ENCODE peak calls at places on chromosomes 1 and 21, in six cellular contexts. C is RWPE2, V is SJSA1, Q is vagina, D is astrocyte of the cerebellum, S is fibroblast of lung. X is an unnamed sample.

GRCh38 chr21:36175771-36176565 is 19.3 kb downstream of the DOP1B start:
- DNase-seq in C (no peak), V (no peak), Q (no peak), D (no peak), S (no peak), X (no peak)

GRCh38 chr21:36141513-36141925 is 6.6 kb downstream of the CBR3 start:
- DNase-seq in C (peak; percentile 99), V (peak; percentile 82), Q (peak; percentile 89), D (peak; percentile 68), S (peak; percentile 85), X (peak; percentile 65)

GRCh38 chr1:107139833-107140702 is 771 bp upstream of the NTNG1 start:
- DNase-seq in C (peak; percentile 50), V (no peak), Q (no peak), D (peak; percentile 26), S (peak; percentile 87), X (no peak)

GRCh38 chr1:88985033-88985432 is 7.4 kb downstream of the KYAT3 start:
- DNase-seq in C (peak; percentile 81), V (peak; percentile 61), Q (no peak), D (peak; percentile 89), S (peak; percentile 86), X (peak; percentile 93)

GRCh38 chr1:218426343-218426657 is 81.2 kb downstream of the TGFB2 start:
- DNase-seq in C (no peak), V (no peak), Q (no peak), D (peak; percentile 33), S (peak; percentile 64), X (peak; percentile 74)

GRCh38 chr21:37642493-37642892 is 273.8 kb downstream of the KCNJ6 start:
- DNase-seq in C (no peak), V (no peak), Q (no peak), D (no peak), S (no peak), X (no peak)

GRCh38 chr1:17355898-17356297 is 16.1 kb upstream of the PADI6 start:
- DNase-seq in C (no peak), V (no peak), Q (no peak), D (no peak), S (no peak), X (no peak)

GRCh38 chr21:44741921-44742320 is 30.5 kb upstream of the TSPEAR start:
- DNase-seq in C (no peak), V (no peak), Q (no peak), D (no peak), S (no peak), X (no peak)

DNA sequence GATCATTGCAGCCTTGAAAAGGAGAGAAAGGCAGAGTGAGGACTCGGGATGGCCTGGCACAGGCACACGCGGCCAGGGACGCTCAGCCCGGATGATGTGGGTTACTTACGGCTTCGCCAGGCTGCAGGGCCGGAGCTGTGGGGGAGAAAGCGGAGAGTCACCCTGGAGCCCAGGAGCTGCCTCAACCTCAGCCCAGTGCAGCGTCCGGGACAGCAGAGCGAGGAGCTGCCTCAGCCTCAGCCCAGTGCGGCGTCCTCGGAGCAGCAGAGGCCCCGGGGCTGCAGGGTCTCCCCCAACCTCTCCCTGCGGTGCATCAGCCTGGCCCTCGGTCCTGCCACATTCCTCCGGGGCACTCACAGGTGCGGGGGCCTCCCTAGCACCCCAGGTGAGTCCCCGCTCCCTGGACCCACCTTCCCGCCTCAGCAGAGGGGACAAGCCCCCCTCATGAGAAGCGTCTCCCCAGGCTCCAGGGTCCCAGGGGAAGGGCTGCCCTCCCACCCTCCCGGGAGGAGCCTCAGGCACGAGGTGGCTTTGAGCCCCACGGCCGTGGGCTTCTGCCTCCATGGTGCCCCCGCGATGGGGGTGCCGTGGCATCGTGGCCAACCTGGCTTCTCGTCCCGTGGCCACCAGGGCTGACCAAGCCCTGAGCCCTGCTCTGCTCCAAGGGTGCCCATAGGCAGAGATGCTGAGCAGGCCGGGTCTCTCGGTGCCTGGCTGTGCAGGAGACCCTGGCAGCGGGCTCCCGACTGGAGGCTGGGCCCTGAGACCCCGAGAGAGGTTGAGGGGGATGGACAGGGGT is 10.5 kb upstream of the RNF223 start:
- DNase-seq in C (peak; percentile 66), V (peak; percentile 41), Q (no peak), D (no peak), S (no peak), X (no peak)
- H3K4me3 ChIP-seq in C (no peak overlapping the region), V (no peak overlapping the region), Q (no peak overlapping the region), D (no peak overlapping the region), S (no peak overlapping the region), X (no peak overlapping the region)

GRCh38 chr1:27307851-27308598 is 13.9 kb upstream of the TMEM222 start:
- DNase-seq in C (no peak), V (no peak), Q (no peak), D (no peak), S (no peak), X (no peak)
- H3K4me3 ChIP-seq in C (no peak overlapping the region), V (no peak overlapping the region), Q (no peak overlapping the region), D (no peak overlapping the region), S (no peak overlapping the region), X (no peak overlapping the region)

DNA sequence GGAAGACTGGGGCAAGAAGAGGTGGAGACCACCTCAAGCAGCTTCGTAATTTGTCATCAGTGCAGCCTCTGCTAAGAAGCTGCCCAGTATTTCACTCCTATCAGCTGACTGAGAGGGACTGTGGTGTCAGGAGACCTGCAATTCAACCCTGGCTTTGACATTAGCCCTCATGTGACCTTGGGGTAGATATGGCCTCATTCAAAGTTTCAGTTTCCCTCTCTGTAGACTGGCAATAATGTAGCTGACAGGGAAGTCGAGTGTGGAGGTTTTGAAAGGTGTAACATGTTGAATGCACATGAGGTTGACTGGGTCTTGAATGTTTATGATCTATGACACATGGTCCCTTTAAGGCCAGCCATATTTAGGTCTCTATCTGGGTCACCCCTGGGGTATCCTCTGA is 2.2 kb upstream of the SPRR4 start:
- DNase-seq in C (no peak), V (no peak), Q (peak; percentile 52), D (no peak), S (no peak), X (no peak)
- H3K4me3 ChIP-seq in C (no peak overlapping the region), V (no peak overlapping the region), Q (no peak overlapping the region), D (no peak overlapping the region), S (no peak overlapping the region), X (no peak overlapping the region)

DNA sequence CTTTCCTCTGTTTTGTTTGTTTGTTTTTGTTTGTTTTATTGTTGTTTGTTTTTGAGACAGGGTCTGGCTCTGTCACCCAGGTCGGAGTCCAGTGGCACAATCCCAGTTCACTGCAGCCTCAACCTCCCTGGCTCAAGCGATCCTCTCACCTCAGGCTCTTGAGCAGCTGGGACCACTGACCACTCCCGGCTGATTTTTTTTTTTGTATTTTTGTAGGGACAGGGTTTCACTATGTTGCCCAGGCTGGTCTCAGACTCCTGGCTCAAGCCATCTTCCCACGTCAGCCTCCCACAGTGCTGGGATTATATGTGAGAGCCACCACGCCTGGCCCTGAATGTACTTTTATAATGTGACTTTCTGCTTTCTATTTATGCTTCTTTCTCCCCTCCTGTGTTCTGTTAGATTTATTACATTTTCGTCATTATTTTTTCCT is 5.0 kb upstream of the CALML6 start:
- DNase-seq in C (no peak), V (no peak), Q (no peak), D (no peak), S (no peak), X (no peak)
- H3K4me3 ChIP-seq in C (no peak overlapping the region), V (no peak overlapping the region), Q (peak overlapping the region; percentile 77), D (peak overlapping the region; percentile 59), S (peak overlapping the region; percentile 41), X (no peak overlapping the region)

GRCh38 chr21:38914071-38914491 is 108.4 kb downstream of the ETS2 start:
- DNase-seq in C (no peak), V (no peak), Q (no peak), D (no peak), S (no peak), X (no peak)

GRCh38 chr21:38912355-38912619 is 106.6 kb downstream of the ETS2 start:
- DNase-seq in C (no peak), V (no peak), Q (no peak), D (no peak), S (no peak), X (no peak)

GRCh38 chr21:38914531-38915385 is 109.0 kb downstream of the ETS2 start:
- DNase-seq in C (no peak), V (no peak), Q (peak; percentile 86), D (no peak), S (no peak), X (no peak)

GRCh38 chr21:38912789-38913119 is 107.0 kb downstream of the ETS2 start:
- DNase-seq in C (no peak), V (peak; percentile 20), Q (no peak), D (no peak), S (no peak), X (no peak)

GRCh38 chr21:38913120-38913975 is 107.6 kb downstream of the ETS2 start:
- DNase-seq in C (peak; percentile 76), V (peak; percentile 68), Q (peak; percentile 92), D (peak; percentile 8), S (peak; percentile 59), X (peak; percentile 40)
- H3K4me3 ChIP-seq in C (no peak overlapping the region), V (no peak overlapping the region), Q (peak overlapping the region; percentile 18), D (no peak overlapping the region), S (no peak overlapping the region), X (peak overlapping the region; percentile 11)

GRCh38 chr1:61115436-61115835 is 33.1 kb downstream of the NFIA start:
- DNase-seq in C (no peak), V (no peak), Q (no peak), D (no peak), S (no peak), X (no peak)

GRCh38 chr1:61116421-61116820 is 34.1 kb downstream of the NFIA start:
- DNase-seq in C (no peak), V (no peak), Q (no peak), D (no peak), S (no peak), X (no peak)

GRCh38 chr1:61114178-61114870 is 32.0 kb downstream of the NFIA start:
- DNase-seq in C (no peak), V (no peak), Q (no peak), D (no peak), S (no peak), X (no peak)

GRCh38 chr1:61119085-61119484 is 36.7 kb downstream of the NFIA start:
- DNase-seq in C (no peak), V (no peak), Q (no peak), D (no peak), S (no peak), X (no peak)

DNA sequence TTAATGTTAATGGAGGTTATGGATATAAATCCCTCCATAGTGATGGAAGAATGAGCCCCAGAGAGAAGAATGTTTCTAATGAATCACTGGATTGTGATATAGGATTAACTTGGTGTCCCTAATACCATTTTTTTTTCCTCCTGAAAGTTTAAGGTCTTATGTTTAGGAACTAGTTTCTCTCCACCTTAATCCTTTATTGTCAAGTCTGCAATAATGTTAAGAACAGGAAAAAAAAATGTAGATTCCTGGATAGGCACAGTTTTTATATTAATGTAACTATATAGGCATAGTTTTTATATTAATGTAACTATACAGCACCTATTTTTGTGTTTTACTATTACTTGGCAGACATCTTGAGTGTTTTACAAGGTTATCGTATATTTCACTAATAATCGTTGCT is 34.9 kb downstream of the NFIA start:
- DNase-seq in C (no peak), V (no peak), Q (no peak), D (no peak), S (no peak), X (no peak)
- H3K4me3 ChIP-seq in C (no peak overlapping the region), V (no peak overlapping the region), Q (no peak overlapping the region), D (no peak overlapping the region), S (no peak overlapping the region), X (no peak overlapping the region)